ENCODE peak calls at places on chromosomes 5 and 9, in seven cellular contexts. O is breast epithelium; B is naive thymus-derived CD4-positive, alpha-beta T cell; C is epithelial cell of prostate; K is uterus; P is sigmoid colon; H is CD8-positive, alpha-beta T cell. L is an unnamed sample.

GRCh38 chr5:58346001-58346400 is 113.9 kb downstream of the PLK2 start:
- DNase-seq in O (no peak), B (no peak), C (no peak), K (no peak), P (no peak), H (no peak), L (no peak)

GRCh38 chr5:61632064-61632463 is 300.0 kb downstream of the ZSWIM6 start:
- DNase-seq in O (no peak), B (no peak), C (no peak), K (no peak), P (no peak), H (no peak), L (no peak)

GRCh38 chr5:153153086-153153485 is 337.4 kb upstream of the GRIA1 start:
- DNase-seq in O (no peak), B (no peak), C (no peak), K (no peak), P (no peak), H (no peak), L (no peak)

GRCh38 chr5:94432499-94432898 is 185.9 kb downstream of the KIAA0825 start:
- DNase-seq in O (no peak), B (no peak), C (no peak), K (no peak), P (no peak), H (no peak), L (no peak)

GRCh38 chr5:157167219-157167621 is 1.2 kb upstream of the GARIN3 start:
- DNase-seq in O (no peak), B (no peak), C (no peak), K (no peak), P (no peak), H (no peak), L (no peak)

GRCh38 chr9:19651681-19652080 is 137.2 kb downstream of the SLC24A2 start:
- DNase-seq in O (no peak), B (no peak), C (no peak), K (no peak), P (no peak), H (no peak), L (no peak)

GRCh38 chr5:112418412-112419049 is 546 bp downstream of the EPB41L4A start:
- DNase-seq in O (no peak), B (no peak), C (no peak), K (no peak), P (no peak), H (no peak), L (peak)

GRCh38 chr9:111661150-111661801 is at the start of gene GNG10:
- DNase-seq in O (peak), B (peak), C (no peak), K (peak), P (peak), H (peak), L (peak)

GRCh38 chr9:112601646-112602045 is 115.0 kb downstream of the KIAA1958 start:
- DNase-seq in O (no peak), B (no peak), C (no peak), K (no peak), P (no peak), H (no peak), L (no peak)

GRCh38 chr5:90866915-90867715 is 308.5 kb downstream of the ADGRV1 start:
- DNase-seq in O (no peak), B (no peak), C (no peak), K (no peak), P (no peak), H (no peak), L (no peak)

GRCh38 chr9:124776952-124777645 is at the start of gene OLFML2A:
- DNase-seq in O (peak), B (no peak), C (no peak), K (peak), P (peak), H (no peak), L (no peak)

GRCh38 chr5:158898185-158899177 is 201.2 kb downstream of the EBF1 start:
- DNase-seq in O (no peak), B (no peak), C (no peak), K (no peak), P (no peak), H (no peak), L (no peak)

GRCh38 chr5:21919417-21920022 is 933.6 kb downstream of the CDH12 start:
- DNase-seq in O (no peak), B (no peak), C (no peak), K (no peak), P (no peak), H (no peak), L (no peak)

GRCh38 chr5:145294321-145294720 is 540.8 kb downstream of the PRELID2 start:
- DNase-seq in O (no peak), B (no peak), C (no peak), K (no peak), P (no peak), H (no peak), L (no peak)

GRCh38 chr5:177399903-177400868 is at the start of gene PFN3:
- DNase-seq in O (no peak), B (no peak), C (no peak), K (no peak), P (no peak), H (no peak), L (peak)
- H3K27ac ChIP-seq in O (no peak), B (no peak), C (no peak), K (no peak), P (no peak), H (no peak), L (no peak)

GRCh38 chr9:110103257-110103656 is 104.7 kb downstream of the C9orf152 start:
- DNase-seq in O (no peak), B (no peak), C (no peak), K (no peak), P (no peak), H (no peak), L (no peak)
- H3K27ac ChIP-seq in O (no peak), B (no peak), C (no peak), K (no peak), P (no peak), H (no peak), L (no peak)

GRCh38 chr9:14203366-14204056 is 110.4 kb downstream of the NFIB start:
- DNase-seq in O (peak), B (no peak), C (no peak), K (peak), P (peak), H (no peak), L (peak)
- H3K27ac ChIP-seq in O (peak), B (no peak), C (peak), K (peak), P (peak), H (no peak), L (peak)

GRCh38 chr9:106893088-106893487 is 30.1 kb downstream of the ZNF462 start:
- DNase-seq in O (no peak), B (no peak), C (no peak), K (no peak), P (no peak), H (no peak), L (no peak)

GRCh38 chr9:106890621-106891020 is 27.7 kb downstream of the ZNF462 start:
- DNase-seq in O (no peak), B (no peak), C (no peak), K (no peak), P (no peak), H (no peak), L (no peak)

GRCh38 chr9:106888992-106889631 is 26.1 kb downstream of the ZNF462 start:
- DNase-seq in O (no peak), B (no peak), C (no peak), K (no peak), P (no peak), H (no peak), L (no peak)

GRCh38 chr9:106891286-106891685 is 28.3 kb downstream of the ZNF462 start:
- DNase-seq in O (no peak), B (no peak), C (no peak), K (no peak), P (no peak), H (no peak), L (no peak)

DNA sequence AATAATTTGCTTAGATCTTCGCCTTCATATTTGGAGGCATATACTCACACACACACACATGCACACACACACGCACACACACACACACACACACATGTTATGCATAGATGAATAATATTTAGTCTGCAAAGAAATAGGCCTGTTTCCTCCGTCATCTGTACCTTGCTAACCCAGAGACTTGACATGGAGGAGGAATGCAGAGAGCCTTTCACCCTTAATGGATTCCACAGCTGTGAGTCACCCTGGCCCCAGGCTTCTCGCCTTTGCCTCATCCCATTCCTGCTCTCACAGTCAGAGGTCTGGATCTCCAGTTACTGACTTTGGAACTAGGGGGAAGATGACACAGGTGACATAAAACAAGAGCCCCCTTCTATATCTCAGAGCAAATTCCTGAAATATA is 29.7 kb downstream of the ZNF462 start:
- DNase-seq in O (peak), B (no peak), C (peak), K (peak), P (peak), H (no peak), L (peak)
- H3K27ac ChIP-seq in O (peak), B (no peak), C (peak), K (no peak), P (peak), H (no peak), L (no peak)

DNA sequence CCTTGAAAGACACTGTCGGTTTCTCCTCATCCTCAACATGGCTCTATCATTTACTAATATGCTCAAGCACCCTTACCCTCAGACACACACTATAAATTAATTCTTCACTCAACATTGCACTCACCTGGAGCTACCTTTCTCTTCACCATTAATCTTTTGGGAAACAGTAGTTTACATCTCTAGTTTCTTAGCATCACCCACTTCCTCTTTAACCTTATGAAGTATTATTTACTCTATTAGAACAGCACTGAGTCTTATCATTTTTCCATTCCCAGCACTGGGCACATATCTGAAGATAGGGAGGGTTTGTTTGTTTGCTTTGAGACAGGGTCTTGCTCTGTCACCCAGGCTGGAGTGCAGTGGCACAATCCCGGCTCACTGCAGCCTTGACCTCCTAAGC is 213.5 kb downstream of the SMARCA2 start:
- DNase-seq in O (no peak), B (no peak), C (no peak), K (no peak), P (no peak), H (no peak), L (no peak)
- H3K27ac ChIP-seq in O (peak), B (no peak), C (peak), K (no peak), P (no peak), H (no peak), L (no peak)

GRCh38 chr9:126501383-126502331 is 112.1 kb upstream of the LMX1B start:
- DNase-seq in O (no peak), B (no peak), C (no peak), K (no peak), P (peak), H (no peak), L (peak)
- H3K27ac ChIP-seq in O (no peak), B (no peak), C (no peak), K (no peak), P (no peak), H (no peak), L (no peak)

GRCh38 chr5:142478116-142478515 is 153.3 kb upstream of the SPRY4 start:
- DNase-seq in O (no peak), B (no peak), C (no peak), K (no peak), P (no peak), H (no peak), L (no peak)

GRCh38 chr5:142473038-142473437 is 148.2 kb upstream of the SPRY4 start:
- DNase-seq in O (no peak), B (no peak), C (no peak), K (no peak), P (no peak), H (no peak), L (no peak)

GRCh38 chr5:142475102-142475501 is 150.3 kb upstream of the SPRY4 start:
- DNase-seq in O (no peak), B (no peak), C (no peak), K (no peak), P (no peak), H (no peak), L (no peak)

GRCh38 chr5:142472306-142472951 is 147.6 kb upstream of the SPRY4 start:
- DNase-seq in O (no peak), B (no peak), C (peak), K (no peak), P (no peak), H (peak), L (no peak)

GRCh38 chr5:142474426-142474825 is 149.6 kb upstream of the SPRY4 start:
- DNase-seq in O (no peak), B (no peak), C (no peak), K (no peak), P (no peak), H (no peak), L (no peak)
- H3K27ac ChIP-seq in O (no peak), B (no peak), C (peak), K (no peak), P (no peak), H (no peak), L (no peak)

GRCh38 chr5:179607449-179607931 is 16.0 kb downstream of the HNRNPH1 start:
- DNase-seq in O (no peak), B (no peak), C (no peak), K (no peak), P (peak), H (no peak), L (no peak)
- H3K27ac ChIP-seq in O (no peak), B (peak), C (no peak), K (no peak), P (peak), H (no peak), L (no peak)

GRCh38 chr9:1996156-1996555 is 19.0 kb upstream of the SMARCA2 start:
- DNase-seq in O (no peak), B (no peak), C (no peak), K (no peak), P (no peak), H (no peak), L (no peak)
- H3K27ac ChIP-seq in O (no peak), B (no peak), C (no peak), K (no peak), P (no peak), H (no peak), L (no peak)

DNA sequence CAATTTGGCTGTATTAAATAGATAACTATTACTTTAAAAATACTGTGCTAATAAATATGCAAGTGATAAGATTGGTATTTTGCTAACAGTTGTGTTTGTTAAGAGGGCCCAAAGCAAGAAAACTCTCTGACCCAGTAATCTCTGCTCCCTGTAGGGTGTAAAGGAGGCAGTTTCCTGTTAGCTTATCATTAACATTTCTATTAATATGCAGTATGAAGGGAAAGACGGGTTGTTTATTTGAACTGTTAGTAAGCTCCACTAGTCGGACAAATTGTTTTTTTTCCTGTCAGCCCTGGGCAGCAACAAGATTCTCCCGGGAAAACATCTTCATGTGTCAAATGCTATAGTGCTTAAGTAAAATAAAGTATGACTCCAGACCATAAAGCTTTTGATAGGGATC is 35.6 kb downstream of the ERP44 start:
- DNase-seq in O (no peak), B (no peak), C (no peak), K (no peak), P (no peak), H (no peak), L (no peak)
- H3K27ac ChIP-seq in O (no peak), B (no peak), C (no peak), K (no peak), P (no peak), H (no peak), L (no peak)

L was measured in right lobe of liver.